ENCODE peak calls at places on chromosomes 11 and 22, in ten cellular contexts. One of them, this sample, is unnamed.

GRCh38 chr11:16806791-16807190 is 68.3 kb downstream of the C11orf58 start:
- DNase-seq in tibial nerve: no peak
- DNase-seq in cardiac muscle cell: no peak
- DNase-seq in psoas muscle: no peak
- DNase-seq in GM12865: no peak
- DNase-seq in lung: no peak
- DNase-seq in heart left ventricle: peak; percentile 59
- DNase-seq in endodermal cell: no peak
- DNase-seq in mesendoderm: no peak
- DNase-seq in cardiac fibroblast: no peak
- DNase-seq in this sample: no peak

GRCh38 chr11:126114486-126115252 is 52.0 kb upstream of the CDON start:
- DNase-seq in lung: no peak
- DNase-seq in heart left ventricle: no peak
- DNase-seq in GM12865: no peak
- DNase-seq in psoas muscle: no peak
- DNase-seq in mesendoderm: no peak
- DNase-seq in cardiac muscle cell: no peak
- DNase-seq in endodermal cell: peak; percentile 41
- DNase-seq in tibial nerve: no peak
- DNase-seq in cardiac fibroblast: no peak
- DNase-seq in this sample: no peak

GRCh38 chr22:30474683-30475424 is 3.0 kb upstream of the SEC14L3 start:
- DNase-seq in tibial nerve: no peak
- DNase-seq in cardiac muscle cell: no peak
- DNase-seq in psoas muscle: no peak
- DNase-seq in lung: peak; percentile 35
- DNase-seq in endodermal cell: no peak
- DNase-seq in cardiac fibroblast: no peak
- DNase-seq in GM12865: no peak
- DNase-seq in heart left ventricle: no peak
- DNase-seq in mesendoderm: peak; percentile 64
- DNase-seq in this sample: no peak

GRCh38 chr11:17743808-17744119 is 9.2 kb downstream of the KCNC1 start:
- DNase-seq in tibial nerve: no peak
- DNase-seq in cardiac muscle cell: no peak
- DNase-seq in GM12865: no peak
- DNase-seq in heart left ventricle: peak; percentile 4
- DNase-seq in mesendoderm: peak; percentile 40
- DNase-seq in lung: no peak
- DNase-seq in psoas muscle: no peak
- DNase-seq in endodermal cell: no peak
- DNase-seq in cardiac fibroblast: no peak
- DNase-seq in this sample: no peak

GRCh38 chr22:48185071-48185470 is 1422.6 kb downstream of the TBC1D22A start:
- DNase-seq in lung: no peak
- DNase-seq in psoas muscle: no peak
- DNase-seq in endodermal cell: no peak
- DNase-seq in mesendoderm: no peak
- DNase-seq in tibial nerve: no peak
- DNase-seq in cardiac muscle cell: no peak
- DNase-seq in GM12865: no peak
- DNase-seq in heart left ventricle: no peak
- DNase-seq in cardiac fibroblast: no peak
- DNase-seq in this sample: no peak

GRCh38 chr22:35258144-35258988 is 1.1 kb downstream of the HMGXB4 start:
- DNase-seq in psoas muscle: no peak
- DNase-seq in tibial nerve: peak; percentile 6
- DNase-seq in mesendoderm: peak; percentile 84
- DNase-seq in GM12865: peak; percentile 18
- DNase-seq in lung: no peak
- DNase-seq in cardiac fibroblast: peak; percentile 22
- DNase-seq in endodermal cell: peak; percentile 74
- DNase-seq in cardiac muscle cell: peak; percentile 30
- DNase-seq in heart left ventricle: no peak
- DNase-seq in this sample: no peak

GRCh38 chr11:63015521-63016215 is at the start of gene SLC22A8:
- DNase-seq in mesendoderm: peak; percentile 50
- DNase-seq in tibial nerve: no peak
- DNase-seq in cardiac muscle cell: no peak
- DNase-seq in cardiac fibroblast: no peak
- DNase-seq in endodermal cell: peak; percentile 81
- DNase-seq in psoas muscle: no peak
- DNase-seq in heart left ventricle: no peak
- DNase-seq in GM12865: no peak
- DNase-seq in lung: no peak
- DNase-seq in this sample: no peak

GRCh38 chr11:103581680-103582265 is 454.7 kb upstream of the DDI1 start:
- DNase-seq in cardiac fibroblast: no peak
- DNase-seq in heart left ventricle: no peak
- DNase-seq in tibial nerve: no peak
- DNase-seq in lung: no peak
- DNase-seq in psoas muscle: no peak
- DNase-seq in cardiac muscle cell: no peak
- DNase-seq in mesendoderm: peak; percentile 17
- DNase-seq in endodermal cell: no peak
- DNase-seq in GM12865: no peak
- DNase-seq in this sample: no peak

GRCh38 chr22:32916025-32916424 is 114.5 kb downstream of the TIMP3 start:
- DNase-seq in psoas muscle: no peak
- DNase-seq in tibial nerve: no peak
- DNase-seq in GM12865: no peak
- DNase-seq in endodermal cell: no peak
- DNase-seq in heart left ventricle: no peak
- DNase-seq in mesendoderm: no peak
- DNase-seq in lung: no peak
- DNase-seq in cardiac fibroblast: no peak
- DNase-seq in cardiac muscle cell: no peak
- DNase-seq in this sample: no peak

DNA sequence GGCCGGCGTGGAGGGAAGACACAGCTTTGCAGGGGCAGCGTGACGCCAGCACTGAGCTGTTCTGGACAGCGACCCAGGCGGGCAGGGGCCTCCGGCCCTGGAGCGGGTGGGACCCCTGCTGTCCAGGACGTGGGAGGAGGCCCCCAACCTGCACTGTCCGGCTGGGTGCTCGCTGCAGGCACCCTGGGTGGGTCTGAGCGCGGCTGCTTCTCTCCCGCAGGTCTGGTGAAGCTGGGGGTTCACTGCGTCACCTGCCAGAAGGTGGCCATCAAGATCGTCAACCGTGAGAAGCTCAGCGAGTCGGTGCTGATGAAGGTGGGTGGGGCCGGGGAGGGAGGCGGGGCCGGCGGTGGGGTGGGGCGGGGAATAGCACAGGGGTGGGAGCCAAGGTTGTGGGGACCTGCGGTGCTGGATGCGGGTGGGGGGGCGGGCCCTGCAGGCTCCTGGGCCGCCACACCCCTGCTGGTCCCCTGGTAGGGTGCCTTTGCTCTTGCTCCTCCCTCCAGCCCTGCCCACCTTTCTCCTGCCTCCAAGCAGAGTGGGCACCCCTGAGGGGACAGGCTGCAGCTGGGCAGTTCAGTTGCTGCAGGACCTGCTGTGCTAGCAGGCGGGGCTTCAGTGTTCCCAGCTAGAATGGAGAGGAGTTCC is 46.2 kb downstream of the BRSK2 start:
- DNase-seq in cardiac muscle cell: peak; percentile 65
- DNase-seq in cardiac fibroblast: no peak
- DNase-seq in heart left ventricle: no peak
- DNase-seq in mesendoderm: peak; percentile 30
- DNase-seq in lung: no peak
- DNase-seq in endodermal cell: peak; percentile 81
- DNase-seq in tibial nerve: no peak
- DNase-seq in psoas muscle: no peak
- DNase-seq in GM12865: peak; percentile 33
- DNase-seq in this sample: no peak
- H3K4me3 ChIP-seq in cardiac muscle cell: no peak overlapping the region
- H3K4me3 ChIP-seq in cardiac fibroblast: no peak overlapping the region
- H3K4me3 ChIP-seq in heart left ventricle: no peak overlapping the region
- H3K4me3 ChIP-seq in mesendoderm: no peak overlapping the region
- H3K4me3 ChIP-seq in lung: no peak overlapping the region
- H3K4me3 ChIP-seq in endodermal cell: no peak overlapping the region
- H3K4me3 ChIP-seq in tibial nerve: no peak overlapping the region
- H3K4me3 ChIP-seq in psoas muscle: no peak overlapping the region
- H3K4me3 ChIP-seq in GM12865: no peak overlapping the region
- H3K4me3 ChIP-seq in this sample: no peak overlapping the region

GRCh38 chr22:37302617-37303555 is 20.6 kb downstream of the CYTH4 start:
- DNase-seq in cardiac muscle cell: no peak
- DNase-seq in endodermal cell: no peak
- DNase-seq in tibial nerve: no peak
- DNase-seq in mesendoderm: no peak
- DNase-seq in heart left ventricle: no peak
- DNase-seq in GM12865: no peak
- DNase-seq in psoas muscle: no peak
- DNase-seq in cardiac fibroblast: no peak
- DNase-seq in lung: no peak
- DNase-seq in this sample: no peak

GRCh38 chr22:37303821-37304274 is 21.5 kb downstream of the CYTH4 start:
- DNase-seq in endodermal cell: no peak
- DNase-seq in psoas muscle: no peak
- DNase-seq in cardiac fibroblast: peak; percentile 91
- DNase-seq in lung: no peak
- DNase-seq in tibial nerve: no peak
- DNase-seq in heart left ventricle: no peak
- DNase-seq in cardiac muscle cell: no peak
- DNase-seq in GM12865: no peak
- DNase-seq in mesendoderm: no peak
- DNase-seq in this sample: no peak

GRCh38 chr22:37305873-37306272 is 23.6 kb downstream of the CYTH4 start:
- DNase-seq in GM12865: no peak
- DNase-seq in psoas muscle: no peak
- DNase-seq in cardiac muscle cell: no peak
- DNase-seq in tibial nerve: no peak
- DNase-seq in mesendoderm: no peak
- DNase-seq in endodermal cell: no peak
- DNase-seq in heart left ventricle: no peak
- DNase-seq in cardiac fibroblast: no peak
- DNase-seq in lung: no peak
- DNase-seq in this sample: no peak

GRCh38 chr22:37306494-37306829 is 24.2 kb downstream of the CYTH4 start:
- DNase-seq in cardiac fibroblast: no peak
- DNase-seq in psoas muscle: no peak
- DNase-seq in endodermal cell: no peak
- DNase-seq in GM12865: no peak
- DNase-seq in cardiac muscle cell: no peak
- DNase-seq in tibial nerve: no peak
- DNase-seq in heart left ventricle: no peak
- DNase-seq in lung: no peak
- DNase-seq in mesendoderm: no peak
- DNase-seq in this sample: no peak

GRCh38 chr22:37304595-37305343 is 22.5 kb downstream of the CYTH4 start:
- DNase-seq in cardiac muscle cell: no peak
- DNase-seq in GM12865: no peak
- DNase-seq in heart left ventricle: no peak
- DNase-seq in psoas muscle: no peak
- DNase-seq in endodermal cell: no peak
- DNase-seq in lung: no peak
- DNase-seq in cardiac fibroblast: peak; percentile 48
- DNase-seq in mesendoderm: no peak
- DNase-seq in tibial nerve: no peak
- DNase-seq in this sample: no peak
- H3K4me3 ChIP-seq in cardiac muscle cell: no peak overlapping the region
- H3K4me3 ChIP-seq in GM12865: no peak overlapping the region
- H3K4me3 ChIP-seq in heart left ventricle: no peak overlapping the region
- H3K4me3 ChIP-seq in psoas muscle: no peak overlapping the region
- H3K4me3 ChIP-seq in endodermal cell: no peak overlapping the region
- H3K4me3 ChIP-seq in lung: no peak overlapping the region
- H3K4me3 ChIP-seq in cardiac fibroblast: no peak overlapping the region
- H3K4me3 ChIP-seq in mesendoderm: no peak overlapping the region
- H3K4me3 ChIP-seq in tibial nerve: no peak overlapping the region
- H3K4me3 ChIP-seq in this sample: no peak overlapping the region

GRCh38 chr11:107927559-107927958 is 689 bp upstream of the RAB39A start:
- DNase-seq in GM12865: no peak
- DNase-seq in lung: no peak
- DNase-seq in cardiac fibroblast: no peak
- DNase-seq in heart left ventricle: no peak
- DNase-seq in psoas muscle: no peak
- DNase-seq in mesendoderm: no peak
- DNase-seq in cardiac muscle cell: no peak
- DNase-seq in endodermal cell: no peak
- DNase-seq in tibial nerve: no peak
- DNase-seq in this sample: no peak
- H3K4me3 ChIP-seq in GM12865: peak overlapping the region; percentile 68
- H3K4me3 ChIP-seq in lung: no peak overlapping the region
- H3K4me3 ChIP-seq in cardiac fibroblast: peak overlapping the region; percentile 28
- H3K4me3 ChIP-seq in heart left ventricle: peak overlapping the region; percentile 50
- H3K4me3 ChIP-seq in psoas muscle: peak overlapping the region; percentile 57
- H3K4me3 ChIP-seq in mesendoderm: no peak overlapping the region
- H3K4me3 ChIP-seq in cardiac muscle cell: peak overlapping the region; percentile 33
- H3K4me3 ChIP-seq in endodermal cell: peak overlapping the region; percentile 83
- H3K4me3 ChIP-seq in tibial nerve: peak overlapping the region; percentile 58
- H3K4me3 ChIP-seq in this sample: peak overlapping the region; percentile 35

GRCh38 chr11:121741954-121742361 is 289.2 kb upstream of the SORL1-AS1 start:
- DNase-seq in tibial nerve: peak; percentile 80
- DNase-seq in GM12865: no peak
- DNase-seq in lung: no peak
- DNase-seq in heart left ventricle: peak; percentile 84
- DNase-seq in mesendoderm: no peak
- DNase-seq in psoas muscle: peak; percentile 71
- DNase-seq in cardiac fibroblast: peak; percentile 35
- DNase-seq in cardiac muscle cell: peak; percentile 22
- DNase-seq in endodermal cell: no peak
- DNase-seq in this sample: no peak
- H3K4me3 ChIP-seq in tibial nerve: peak overlapping the region; percentile 22
- H3K4me3 ChIP-seq in GM12865: no peak overlapping the region
- H3K4me3 ChIP-seq in lung: no peak overlapping the region
- H3K4me3 ChIP-seq in heart left ventricle: peak overlapping the region; percentile 19
- H3K4me3 ChIP-seq in mesendoderm: no peak overlapping the region
- H3K4me3 ChIP-seq in psoas muscle: peak overlapping the region; percentile 17
- H3K4me3 ChIP-seq in cardiac fibroblast: no peak overlapping the region
- H3K4me3 ChIP-seq in cardiac muscle cell: no peak overlapping the region
- H3K4me3 ChIP-seq in endodermal cell: no peak overlapping the region
- H3K4me3 ChIP-seq in this sample: no peak overlapping the region

DNA sequence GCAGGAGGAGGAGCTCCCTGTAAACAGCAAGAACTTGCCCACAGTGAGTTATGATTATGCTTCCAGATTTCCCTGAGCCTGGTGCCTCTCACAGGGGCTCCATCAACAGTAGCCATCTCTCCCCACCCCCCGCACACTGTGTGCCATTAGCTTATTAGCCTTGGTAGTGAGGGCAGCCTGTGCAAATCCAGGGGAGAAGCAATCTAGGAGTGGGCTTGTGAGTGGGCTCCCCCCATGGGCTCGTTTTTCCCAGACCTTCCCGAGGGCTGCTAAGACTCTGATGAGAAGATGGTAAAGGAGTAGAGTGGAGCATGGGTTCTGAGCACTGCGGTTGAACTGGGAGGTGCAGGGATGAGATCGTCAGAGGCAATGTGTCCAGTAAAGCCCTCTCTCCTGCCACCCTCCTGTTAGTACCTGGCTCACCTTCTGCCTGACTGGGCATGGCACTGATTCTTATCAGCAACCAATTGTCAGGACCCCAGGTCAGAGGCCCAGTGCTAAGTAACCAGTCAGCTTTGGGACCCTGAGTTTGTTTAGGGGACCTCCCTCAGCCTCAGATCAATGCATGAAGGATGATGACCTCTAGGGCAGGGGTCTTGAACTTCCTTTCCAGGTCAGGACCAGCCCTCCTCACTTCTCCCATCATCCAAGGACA is 38.4 kb upstream of the TP53I11 start:
- DNase-seq in psoas muscle: no peak
- DNase-seq in lung: no peak
- DNase-seq in cardiac fibroblast: no peak
- DNase-seq in endodermal cell: peak; percentile 32
- DNase-seq in GM12865: no peak
- DNase-seq in cardiac muscle cell: no peak
- DNase-seq in mesendoderm: no peak
- DNase-seq in tibial nerve: no peak
- DNase-seq in heart left ventricle: no peak
- DNase-seq in this sample: no peak
- H3K4me3 ChIP-seq in psoas muscle: no peak overlapping the region
- H3K4me3 ChIP-seq in lung: no peak overlapping the region
- H3K4me3 ChIP-seq in cardiac fibroblast: no peak overlapping the region
- H3K4me3 ChIP-seq in endodermal cell: no peak overlapping the region
- H3K4me3 ChIP-seq in GM12865: no peak overlapping the region
- H3K4me3 ChIP-seq in cardiac muscle cell: no peak overlapping the region
- H3K4me3 ChIP-seq in mesendoderm: no peak overlapping the region
- H3K4me3 ChIP-seq in tibial nerve: no peak overlapping the region
- H3K4me3 ChIP-seq in heart left ventricle: no peak overlapping the region
- H3K4me3 ChIP-seq in this sample: no peak overlapping the region

This sample was measured in pancreas.